ENCODE peak calls at places on chromosomes 12 and 14, in ten cellular contexts. C is HS-5, P is tibial artery, X is A549, U is lung microvascular endothelial cell, Q is cerebellum, K is hepatic stellate cell, M is HEK293T, L is heart left ventricle, O is activated gamma-delta T cell treated with Interleukin-2 at 50 U/mL for 16 hours. I is an unnamed sample.

GRCh38 chr12:111753144-111753881 is 13.4 kb upstream of the ALDH2 start:
- DNase-seq in C (no peak), P (peak), X (peak), U (peak), Q (peak), K (peak), M (peak), L (peak), O (no peak), I (no peak)

GRCh38 chr12:108341854-108342847 is 3.0 kb upstream of the CMKLR1 start:
- DNase-seq in C (no peak), P (no peak), X (no peak), U (no peak), Q (no peak), K (no peak), M (no peak), L (no peak), O (no peak), I (no peak)

GRCh38 chr14:27228053-27228452 is 630.2 kb upstream of the NOVA1 start:
- DNase-seq in C (peak), P (no peak), X (no peak), U (no peak), Q (no peak), K (no peak), M (no peak), L (no peak), O (no peak), I (no peak)

GRCh38 chr12:29088611-29089219 is 60.4 kb upstream of the FAR2 start:
- DNase-seq in C (no peak), P (no peak), X (peak), U (peak), Q (no peak), K (peak), M (peak), L (no peak), O (no peak), I (no peak)

GRCh38 chr12:104579716-104580495 is 123.2 kb downstream of the CHST11 start:
- DNase-seq in C (no peak), P (no peak), X (no peak), U (no peak), Q (no peak), K (no peak), M (no peak), L (no peak), O (no peak), I (no peak)

GRCh38 chr12:31017535-31017934 is 56.1 kb upstream of the DDX11 start:
- DNase-seq in C (no peak), P (peak), X (no peak), U (peak), Q (no peak), K (no peak), M (no peak), L (no peak), O (no peak), I (no peak)

GRCh38 chr12:102562836-102563425 is 82.6 kb upstream of the IGF1 start:
- DNase-seq in C (no peak), P (no peak), X (no peak), U (no peak), Q (no peak), K (no peak), M (no peak), L (no peak), O (no peak), I (no peak)

GRCh38 chr12:68240975-68241374 is 12.4 kb downstream of the IL22 start:
- DNase-seq in C (no peak), P (peak), X (no peak), U (peak), Q (no peak), K (no peak), M (no peak), L (no peak), O (peak), I (no peak)

GRCh38 chr12:48980389-48980952 is 2.3 kb downstream of the WNT1 start:
- DNase-seq in C (no peak), P (no peak), X (peak), U (no peak), Q (no peak), K (no peak), M (no peak), L (no peak), O (no peak), I (no peak)

GRCh38 chr12:6753772-6754356 is 923 bp upstream of the MLF2 start:
- DNase-seq in C (no peak), P (no peak), X (no peak), U (no peak), Q (no peak), K (no peak), M (no peak), L (no peak), O (no peak), I (no peak)